ENCODE peak calls at places on chromosomes 2 and 18, in six cellular contexts. S is NAMALWA; B is astrocyte of the spinal cord; D is NCI-H1092 treated with DMSO at 0.1 percent for 48 hours; A is stimulated activated CD8-positive, alpha-beta memory T cell treated with anti-CD3 and anti-CD28 coated beads, Interleukin-7, amount 100 ng/mL, for 1 hour; H is GM23248. O is an unnamed sample.

GRCh38 chr2:234808907-234809306 is 142.9 kb upstream of the SH3BP4 start:
- DNase-seq in A (no peak), H (no peak), B (no peak), S (no peak), D (no peak), O (no peak)

GRCh38 chr2:11583203-11583752 is 49.4 kb downstream of the GREB1 start:
- DNase-seq in D (peak; percentile 36), H (peak; percentile 10), S (no peak), B (no peak), A (no peak), O (peak; percentile 3)

GRCh38 chr2:147174824-147175254 is 670.0 kb upstream of the ACVR2A start:
- DNase-seq in B (no peak), S (no peak), A (no peak), H (no peak), D (no peak), O (no peak)

GRCh38 chr18:12839057-12839525 is 44.9 kb downstream of the PTPN2 start:
- DNase-seq in A (no peak), D (no peak), B (no peak), H (peak; percentile 16), S (peak; percentile 75), O (no peak)

GRCh38 chr2:52264911-52265310 is 1233.0 kb upstream of the NRXN1 start:
- DNase-seq in S (no peak), H (no peak), D (no peak), B (no peak), A (no peak), O (no peak)

GRCh38 chr18:59700535-59700967 is 3.3 kb upstream of the CCBE1 start:
- DNase-seq in B (no peak), A (no peak), S (no peak), H (no peak), D (no peak), O (no peak)

GRCh38 chr18:34650121-34650545 is 60.0 kb upstream of the DTNA start:
- DNase-seq in S (peak; percentile 36), B (peak; percentile 66), D (no peak), H (peak; percentile 77), A (no peak), O (peak; percentile 38)

GRCh38 chr18:35592298-35592697 is 10.8 kb downstream of the GALNT1 start:
- DNase-seq in B (no peak), H (no peak), D (no peak), A (no peak), S (peak; percentile 46), O (no peak)

GRCh38 chr18:44733069-44733753 is 52.5 kb downstream of the SETBP1 start:
- DNase-seq in B (peak; percentile 92), H (peak; percentile 95), S (no peak), D (no peak), A (no peak), O (peak; percentile 42)

GRCh38 chr2:127623388-127624320 is 22.3 kb upstream of the GPR17 start:
- DNase-seq in S (peak; percentile 42), B (peak; percentile 33), H (peak; percentile 71), D (no peak), A (no peak), O (peak; percentile 7)

GRCh38 chr2:132489150-132489549 is 72.5 kb downstream of the GPR39 start:
- DNase-seq in S (no peak), B (peak; percentile 32), A (no peak), D (no peak), H (peak; percentile 50), O (peak; percentile 12)

GRCh38 chr2:179260224-179260623 is 4.4 kb downstream of the SESTD1 start:
- DNase-seq in D (no peak), H (no peak), S (no peak), B (no peak), A (no peak), O (no peak)

GRCh38 chr2:132448771-132449170 is 32.2 kb downstream of the GPR39 start:
- DNase-seq in B (peak; percentile 43), A (no peak), D (peak; percentile 19), S (peak; percentile 39), H (peak; percentile 63), O (peak; percentile 72)

GRCh38 chr18:45291616-45292612 is 323.4 kb upstream of the SLC14A2 start:
- DNase-seq in S (no peak), H (peak; percentile 56), D (peak; percentile 18), B (peak; percentile 79), A (no peak), O (peak; percentile 1)

GRCh38 chr2:241003047-241003360 is 4.6 kb downstream of the SNED1 start:
- DNase-seq in H (no peak), D (no peak), A (no peak), B (no peak), S (no peak), O (no peak)

GRCh38 chr2:94873362-94874276 is 2.4 kb downstream of the TEKT4 start:
- DNase-seq in A (no peak), D (no peak), H (no peak), S (no peak), B (no peak), O (no peak)

GRCh38 chr18:3367491-3368091 is 82.4 kb upstream of the TGIF1 start:
- DNase-seq in H (peak; percentile 46), S (no peak), A (no peak), D (no peak), B (peak; percentile 71), O (peak; percentile 78)

GRCh38 chr2:175002547-175003274 is 2.5 kb downstream of the CHN1 start:
- DNase-seq in S (no peak), H (no peak), A (no peak), B (no peak), D (peak; percentile 2), O (no peak)

GRCh38 chr2:27940090-27940671 is 49.7 kb downstream of the BABAM2 start:
- DNase-seq in H (no peak), B (no peak), S (no peak), D (no peak), A (no peak), O (no peak)

GRCh38 chr18:79523221-79523737 is 127.5 kb downstream of the NFATC1 start:
- DNase-seq in B (no peak), S (peak; percentile 62), H (no peak), A (no peak), D (no peak), O (no peak)

GRCh38 chr18:3910507-3910906 is 460.5 kb downstream of the TGIF1 start:
- DNase-seq in D (no peak), A (no peak), B (peak; percentile 49), H (peak; percentile 69), S (no peak), O (no peak)

GRCh38 chr18:35549515-35549914 is 32.0 kb upstream of the GALNT1 start:
- DNase-seq in A (no peak), B (no peak), D (no peak), S (no peak), H (no peak), O (peak; percentile 5)

GRCh38 chr2:66561645-66562336 is 126.9 kb downstream of the MEIS1 start:
- DNase-seq in D (no peak), A (no peak), S (no peak), B (no peak), H (no peak), O (peak; percentile 65)

GRCh38 chr2:54613794-54614257 is 109.6 kb upstream of the EML6 start:
- DNase-seq in D (no peak), H (peak; percentile 17), S (no peak), B (peak; percentile 82), A (no peak), O (peak; percentile 62)

GRCh38 chr2:7209776-7210555 is 292.8 kb downstream of the RNF144A start:
- DNase-seq in A (no peak), H (peak; percentile 52), S (no peak), B (peak; percentile 58), D (no peak), O (no peak)